ENCODE peak calls at places on chromosomes 7 and 10, in five cellular contexts. Z, E, Y, A and Q are unnamed samples. For H3K4me1, the result is how much of the 10 kb centered on the place peaks cover.

GRCh38 chr7:22858640-22859561 is 36.3 kb upstream of the TOMM7 start:
- DNase-seq in A (peak), Y (no peak), E (no peak), Z (no peak), Q (no peak)

GRCh38 chr10:115295213-115295805 is 202.1 kb downstream of the ATRNL1 start:
- DNase-seq in E (no peak), Z (no peak), Y (no peak), A (peak), Q (peak)

GRCh38 chr10:84665883-84666463 is 337.6 kb downstream of the CCSER2 start:
- DNase-seq in Y (no peak), A (peak), Z (no peak), E (peak), Q (no peak)

GRCh38 chr7:86814980-86815379 is 171.3 kb downstream of the GRM3 start:
- DNase-seq in A (peak), E (peak), Z (no peak), Y (peak), Q (no peak)

GRCh38 chr7:22052650-22053336 is 107.1 kb upstream of the CDCA7L start:
- DNase-seq in Z (no peak), E (no peak), Y (no peak), A (no peak), Q (no peak)

GRCh38 chr7:29115130-29115529 is 31.2 kb downstream of the CPVL start:
- DNase-seq in E (no peak), Y (no peak), Z (no peak), A (no peak), Q (no peak)

GRCh38 chr10:125190961-125191360 is 30.6 kb upstream of the CTBP2 start:
- DNase-seq in A (peak), E (peak), Z (no peak), Y (no peak), Q (no peak)

GRCh38 chr7:130875265-130875741 is 141.3 kb upstream of the KLF14 start:
- DNase-seq in E (peak), Z (no peak), A (peak), Y (peak), Q (peak)

GRCh38 chr7:28362812-28363211 is 49.5 kb upstream of the CREB5 start:
- DNase-seq in Z (no peak), E (no peak), Y (no peak), A (no peak), Q (no peak)

GRCh38 chr7:3922175-3922635 is 621.2 kb downstream of the SDK1 start:
- DNase-seq in Z (no peak), E (peak), Y (peak), A (peak), Q (no peak)

GRCh38 chr10:91799580-91799975 is 1.4 kb downstream of the TNKS2 start:
- DNase-seq in Z (no peak), Y (no peak), E (no peak), A (no peak), Q (no peak)

GRCh38 chr7:109751241-109751640 is 1181.6 kb downstream of the DNAJB9 start:
- DNase-seq in E (no peak), Y (no peak), Z (no peak), A (peak), Q (no peak)

GRCh38 chr10:88913803-88914202 is 33.8 kb downstream of the STAMBPL1 start:
- DNase-seq in A (no peak), E (no peak), Z (no peak), Y (no peak), Q (no peak)

GRCh38 chr7:44059219-44060090 is 5.9 kb downstream of the PGAM2 start:
- DNase-seq in E (no peak), Y (no peak), Z (no peak), A (no peak), Q (peak)

GRCh38 chr7:94420321-94420720 is 25.6 kb downstream of the COL1A2 start:
- DNase-seq in A (no peak), Y (no peak), E (no peak), Z (no peak), Q (no peak)

GRCh38 chr7:64849250-64849923 is 53.7 kb upstream of the ZNF273 start:
- DNase-seq in Y (no peak), E (no peak), Z (no peak), A (peak), Q (no peak)

GRCh38 chr10:6567203-6567703 is 12.8 kb downstream of the PRKCQ start:
- DNase-seq in Y (no peak), A (no peak), E (no peak), Z (no peak), Q (no peak)

GRCh38 chr7:99579956-99580777 is 17.9 kb upstream of the TMEM225B start:
- DNase-seq in Y (peak), A (peak), Z (no peak), E (peak), Q (peak)

GRCh38 chr10:129756912-129757861 is 206.9 kb downstream of the EBF3 start:
- DNase-seq in A (no peak), Z (no peak), E (no peak), Y (no peak), Q (peak)

GRCh38 chr7:30159153-30159552 is 24.4 kb downstream of the MTURN start:
- DNase-seq in A (no peak), Y (no peak), E (no peak), Z (no peak), Q (no peak)
- H3K4me1 ChIP-seq in A (under half), Y (under half), E (under half), Z (under half), Q (under half)

DNA sequence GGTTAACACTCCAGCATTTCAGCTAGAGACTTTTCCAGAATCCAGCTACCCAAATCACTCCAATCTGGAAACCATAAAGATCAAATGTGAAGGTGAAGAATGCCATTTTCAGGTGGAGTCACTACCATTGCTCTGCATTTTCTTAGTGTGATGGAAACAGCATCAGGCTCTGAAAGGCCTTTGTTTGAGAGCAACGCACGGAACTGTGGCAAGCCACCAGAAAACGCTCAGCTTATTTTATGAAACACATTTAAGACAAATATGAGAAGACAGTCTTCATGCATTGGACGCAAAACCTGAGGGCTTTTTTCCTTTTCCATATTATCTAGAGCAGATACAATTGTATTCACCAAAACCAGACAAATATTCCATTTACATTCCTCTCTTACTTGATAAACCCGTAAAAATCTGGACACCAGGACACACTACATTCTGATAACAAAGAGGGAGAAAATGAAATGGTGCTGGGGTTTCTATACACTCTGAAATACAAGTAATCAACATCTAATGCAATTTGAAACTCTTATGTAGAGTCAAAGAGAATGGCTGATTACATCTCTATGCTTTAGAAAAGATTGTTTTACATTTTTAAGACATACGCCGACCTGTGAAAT is 99.1 kb downstream of the NRP1 start:
- DNase-seq in Z (no peak), E (no peak), A (no peak), Y (no peak), Q (no peak)
- H3K9ac ChIP-seq in Z (no peak), E (no peak), A (no peak), Y (no peak), Q (no peak)

DNA sequence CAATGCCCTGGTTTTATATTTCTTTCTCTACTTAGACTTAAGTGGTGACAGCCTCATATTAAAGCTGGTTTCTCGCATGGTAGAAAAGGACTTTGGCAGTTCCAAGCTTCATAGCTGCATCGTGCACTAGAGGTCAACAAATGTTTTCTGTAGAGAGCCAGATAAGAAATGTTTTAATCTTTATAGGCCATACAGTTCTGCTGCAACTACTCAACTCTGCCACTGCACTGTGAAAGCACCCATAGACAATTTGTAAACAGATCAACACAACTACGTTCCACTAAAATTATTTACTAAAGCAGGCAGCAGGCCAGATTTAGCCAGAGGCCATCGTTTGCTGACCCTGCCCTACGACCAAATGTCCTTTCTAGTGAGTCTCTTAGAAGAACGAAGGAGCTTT is 36.7 kb downstream of the CSGALNACT2 start:
- DNase-seq in Z (no peak), Y (no peak), A (no peak), E (no peak), Q (no peak)
- H3K27ac ChIP-seq in Z (no peak), Y (no peak), A (no peak), E (no peak), Q (no peak)

GRCh38 chr10:86647773-86648705 is 6.3 kb upstream of the OPN4 start:
- DNase-seq in A (no peak), Z (no peak), E (no peak), Y (no peak), Q (no peak)

GRCh38 chr10:86650151-86650550 is 4.2 kb upstream of the OPN4 start:
- DNase-seq in E (no peak), Z (no peak), A (no peak), Y (no peak), Q (peak)

GRCh38 chr10:86649471-86650150 is 4.7 kb upstream of the OPN4 start:
- DNase-seq in Y (no peak), E (no peak), A (no peak), Z (no peak), Q (peak)

GRCh38 chr10:86646933-86647332 is 7.4 kb upstream of the OPN4 start:
- DNase-seq in E (no peak), Z (no peak), Y (no peak), A (no peak), Q (no peak)

DNA sequence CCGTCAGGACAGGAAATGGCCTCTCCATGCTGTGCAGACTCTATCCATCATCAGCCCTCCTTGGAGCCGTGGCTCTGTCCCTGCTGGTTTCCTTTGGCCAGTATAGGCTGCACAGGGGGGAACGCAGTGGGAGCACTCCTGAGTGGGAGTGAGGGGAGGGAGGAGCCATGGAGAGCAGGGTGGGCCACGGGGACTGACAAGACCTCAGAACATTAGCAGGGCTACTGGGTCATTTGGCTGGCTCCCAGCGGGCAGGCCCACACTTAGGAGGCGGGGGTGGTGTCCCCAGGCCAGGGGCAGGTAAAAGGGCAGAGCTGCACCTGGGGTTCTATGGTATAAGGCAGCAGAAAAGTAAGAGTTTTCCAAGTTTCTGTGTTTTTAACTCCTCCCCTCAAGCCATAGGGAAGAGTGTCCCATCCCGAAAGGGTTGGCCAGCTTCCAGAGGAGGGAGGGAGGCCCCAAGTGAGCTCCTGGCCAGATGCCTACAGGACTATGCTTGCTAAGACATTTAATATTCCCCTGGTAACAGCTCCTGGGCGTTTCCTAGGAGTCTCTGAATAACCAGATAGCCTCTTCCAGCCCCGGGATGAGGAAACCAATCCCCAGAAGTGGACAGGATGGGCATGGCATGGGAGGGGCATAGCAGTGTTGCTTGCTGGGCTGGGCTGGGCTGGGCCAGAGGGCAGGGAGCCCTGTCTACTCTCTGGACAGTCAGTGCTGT is 5.5 kb upstream of the OPN4 start:
- DNase-seq in E (no peak), Z (no peak), A (no peak), Y (no peak), Q (no peak)
- H3K4me1 ChIP-seq in E (under half), Z (under half), A (under half), Y (under half), Q (under half)

GRCh38 chr7:139092090-139092796 is 17.3 kb downstream of the ZC3HAV1 start:
- DNase-seq in A (peak), Y (no peak), E (no peak), Z (no peak), Q (no peak)
- H3K9ac ChIP-seq in A (peak), Y (no peak), E (no peak), Z (no peak), Q (no peak)

GRCh38 chr7:45061352-45061751 is 27.4 kb downstream of the NACAD start:
- DNase-seq in A (no peak), E (no peak), Z (no peak), Y (no peak), Q (peak)
- H3K27ac ChIP-seq in A (no peak), E (no peak), Z (peak), Y (no peak), Q (no peak)

GRCh38 chr7:604038-604883 is 84.6 kb upstream of the PDGFA start:
- DNase-seq in E (no peak), Y (no peak), Z (peak), A (peak), Q (peak)
- H3K4me1 ChIP-seq in E (under half), Y (under half), Z (under half), A (under half), Q (under half)

DNA sequence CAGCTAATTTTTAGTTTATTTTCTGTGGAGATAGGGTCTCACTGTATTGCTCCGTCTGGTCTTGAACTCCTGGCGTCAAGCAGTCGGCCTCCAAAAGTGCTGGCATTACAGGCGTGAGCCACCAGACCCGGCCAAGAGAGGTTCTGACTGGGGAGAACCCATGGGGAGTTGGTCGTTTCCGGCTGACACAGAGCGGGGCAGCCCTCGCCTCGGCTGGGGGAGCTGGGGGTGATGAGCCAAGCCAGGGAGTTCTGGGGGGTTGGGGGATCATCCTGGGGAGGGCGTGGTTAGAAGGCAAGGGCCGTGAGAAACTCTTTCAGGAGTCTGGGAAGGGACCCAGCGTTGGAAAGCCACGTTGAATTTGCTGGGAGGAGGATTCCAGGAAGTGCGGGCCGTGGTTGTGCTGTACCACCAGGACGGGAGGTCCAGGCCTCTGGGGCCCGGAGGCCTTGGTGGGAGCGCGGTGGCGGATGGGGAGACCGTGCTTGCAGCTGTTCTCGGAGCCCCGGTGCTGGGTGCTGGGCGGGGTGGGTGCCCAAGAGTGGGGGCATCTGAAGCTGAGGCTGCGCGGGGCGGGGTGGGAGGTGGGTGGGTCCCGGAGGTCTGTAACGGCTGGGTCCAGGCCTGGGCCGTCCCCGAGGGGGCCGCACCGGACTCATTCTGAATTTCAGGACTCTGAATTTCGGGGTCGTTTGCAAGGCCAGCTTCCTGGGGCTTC is 8.4 kb upstream of the ZNF853 start:
- DNase-seq in E (no peak), Y (no peak), Z (no peak), A (no peak), Q (peak)
- H3K9ac ChIP-seq in E (no peak), Y (no peak), Z (no peak), A (no peak), Q (no peak)

GRCh38 chr7:12726908-12727307 is 39.5 kb downstream of the ARL4A start:
- DNase-seq in A (no peak), Y (no peak), E (no peak), Z (no peak), Q (no peak)
- H3K27ac ChIP-seq in A (no peak), Y (no peak), E (no peak), Z (no peak), Q (no peak)